ENCODE peak calls at places on chromosomes 13 and 19, in four cellular contexts. Q is substantia nigra, B is GM23338, V is kidney tubule cell. K is an unnamed sample.

GRCh38 chr13:65034266-65034665 is 2195.9 kb downstream of the PCDH9 start:
- DNase-seq in Q (no peak), B (no peak), V (no peak), K (no peak)

GRCh38 chr13:23701646-23702045 is 131.4 kb downstream of the TNFRSF19 start:
- DNase-seq in Q (no peak), B (no peak), V (no peak), K (no peak)

GRCh38 chr19:3179739-3180293 is 1.2 kb downstream of the S1PR4 start:
- DNase-seq in Q (no peak), B (no peak), V (no peak), K (no peak)

GRCh38 chr13:49125964-49126363 is 94.2 kb upstream of the MLNR start:
- DNase-seq in Q (no peak), B (no peak), V (no peak), K (no peak)

GRCh38 chr19:13748169-13748884 is 16.0 kb upstream of the MRI1 start:
- DNase-seq in Q (no peak), B (peak), V (peak), K (peak)

GRCh38 chr19:4709440-4710280 is 14.0 kb downstream of the DPP9 start:
- DNase-seq in Q (no peak), B (no peak), V (peak), K (no peak)

GRCh38 chr13:30580852-30581502 is 36.7 kb upstream of the USPL1 start:
- DNase-seq in Q (no peak), B (no peak), V (peak), K (no peak)

GRCh38 chr19:40229484-40229883 is 3.0 kb upstream of the CCNP start:
- DNase-seq in Q (no peak), B (no peak), V (peak), K (no peak)

GRCh38 chr19:31285744-31286143 is 63.5 kb downstream of the TSHZ3 start:
- DNase-seq in Q (no peak), B (no peak), V (peak), K (peak)

GRCh38 chr13:40164137-40164536 is 502.3 kb downstream of the FOXO1 start:
- DNase-seq in Q (no peak), B (no peak), V (peak), K (no peak)

GRCh38 chr19:2616741-2617392 is 85.6 kb downstream of the GNG7 start:
- DNase-seq in Q (no peak), B (no peak), V (no peak), K (no peak)

GRCh38 chr13:112892759-112893569 is 76.0 kb upstream of the MCF2L start:
- DNase-seq in Q (no peak), B (no peak), V (peak), K (peak)

GRCh38 chr19:12736854-12737665 is at the start of gene GET3:
- DNase-seq in Q (peak), B (peak), V (peak), K (peak)

GRCh38 chr19:56837004-56837403 is 3.5 kb downstream of the PEG3 start:
- DNase-seq in Q (peak), B (no peak), V (peak), K (no peak)

GRCh38 chr19:35901854-35902661 is at the start of gene HCST:
- DNase-seq in Q (no peak), B (no peak), V (peak), K (no peak)

GRCh38 chr13:23069571-23069970 is 111.2 kb upstream of the SGCG start:
- DNase-seq in Q (no peak), B (no peak), V (peak), K (no peak)

GRCh38 chr13:113897161-113897560 is 33.3 kb upstream of the GAS6 start:
- DNase-seq in Q (no peak), B (no peak), V (peak), K (no peak)

GRCh38 chr13:74556002-74556551 is 421.9 kb upstream of the KLF12 start:
- DNase-seq in Q (no peak), B (no peak), V (no peak), K (no peak)

GRCh38 chr19:57282011-57282636 is 1.8 kb downstream of the ZNF460 start:
- DNase-seq in Q (no peak), B (no peak), V (peak), K (no peak)

GRCh38 chr19:12000152-12000981 is 35.1 kb downstream of the ZNF433 start:
- DNase-seq in Q (no peak), B (no peak), V (peak), K (no peak)

GRCh38 chr19:275958-276646 is 15.1 kb downstream of the PLPP2 start:
- DNase-seq in Q (no peak), B (no peak), V (no peak), K (no peak)